ENCODE peak calls at places on chromosomes 13 and 19, in five cellular contexts. C is mesendoderm, J is heart left ventricle, H is stomach, Y is head of caudate nucleus. R is an unnamed sample.

GRCh38 chr13:50309200-50309848 is 294.1 kb downstream of the KCNRG start:
- DNase-seq in Y (no peak), H (no peak), C (no peak), J (no peak), R (no peak)

GRCh38 chr19:46821512-46822359 is 28.9 kb downstream of the AP2S1 start:
- DNase-seq in J (no peak), H (no peak), C (no peak), Y (no peak), R (peak; percentile 65)

GRCh38 chr19:6020166-6020967 is 42.4 kb upstream of the RANBP3 start:
- DNase-seq in H (peak; percentile 70), C (no peak), J (no peak), Y (no peak), R (no peak)

GRCh38 chr19:16520986-16521624 is 21.1 kb downstream of the CHERP start:
- DNase-seq in C (no peak), J (no peak), Y (no peak), H (no peak), R (no peak)

GRCh38 chr13:78610381-78610883 is 7.1 kb upstream of the POU4F1 start:
- DNase-seq in C (no peak), H (no peak), Y (no peak), J (no peak), R (no peak)

GRCh38 chr13:59047546-59047945 is 1116.2 kb downstream of the DIAPH3 start:
- DNase-seq in J (no peak), H (no peak), Y (no peak), C (peak; percentile 37), R (no peak)

GRCh38 chr19:19361075-19361594 is 40.5 kb downstream of the MAU2 start:
- DNase-seq in Y (peak; percentile 61), C (peak; percentile 92), H (peak; percentile 82), J (peak; percentile 76), R (peak; percentile 85)

GRCh38 chr13:48163066-48163465 is 68.2 kb upstream of the MED4 start:
- DNase-seq in C (no peak), H (no peak), J (no peak), Y (no peak), R (no peak)

GRCh38 chr19:17579523-17580244 is 24.2 kb downstream of the COLGALT1 start:
- DNase-seq in C (peak; percentile 90), H (no peak), J (peak; percentile 63), Y (no peak), R (peak; percentile 89)

GRCh38 chr13:51425410-51426042 is 27.3 kb downstream of the INTS6 start:
- DNase-seq in H (no peak), Y (no peak), C (peak; percentile 4), J (no peak), R (no peak)

GRCh38 chr19:48530770-48531169 is 19.1 kb upstream of the LMTK3 start:
- DNase-seq in J (no peak), Y (no peak), C (no peak), H (no peak), R (no peak)

GRCh38 chr19:13428352-13428751 is 77.9 kb downstream of the CACNA1A start:
- DNase-seq in C (peak; percentile 33), J (no peak), Y (no peak), H (no peak), R (peak; percentile 6)

GRCh38 chr13:26971990-26972888 is 199.4 kb downstream of the USP12 start:
- DNase-seq in Y (no peak), C (peak; percentile 84), H (peak; percentile 69), J (no peak), R (peak; percentile 80)

GRCh38 chr19:48964205-48965032 is 690 bp upstream of the FTL start:
- DNase-seq in Y (no peak), C (peak; percentile 90), H (peak; percentile 56), J (no peak), R (no peak)